ENCODE peak calls at places on chromosomes 7 and 10, in ten cellular contexts. One of them, this sample, is unnamed.

GRCh38 chr10:102691701-102692100 is 22.5 kb downstream of the ARL3 start:
- DNase-seq in A673: no peak
- DNase-seq in iPS DF 6.9: no peak
- DNase-seq in non-pigmented ciliary epithelial cell: no peak
- DNase-seq in GM04504: no peak
- DNase-seq in activated CD4-positive, alpha-beta T cell treated with anti-CD3 and anti-CD28 coated beads, Interleukin-2, amount 10 ng/mL, durations not matched to agents 7 days and 5 days: no peak
- DNase-seq in AG20443: peak; percentile 47
- DNase-seq in iris pigment epithelial cell: peak; percentile 66
- DNase-seq in heart left ventricle: no peak
- DNase-seq in HTR-8/SVneo: no peak
- DNase-seq in this sample: no peak

GRCh38 chr7:144384071-144384470 is 19.4 kb downstream of the NOBOX start:
- DNase-seq in non-pigmented ciliary epithelial cell: peak; percentile 36
- DNase-seq in heart left ventricle: no peak
- DNase-seq in A673: no peak
- DNase-seq in activated CD4-positive, alpha-beta T cell treated with anti-CD3 and anti-CD28 coated beads, Interleukin-2, amount 10 ng/mL, durations not matched to agents 7 days and 5 days: no peak
- DNase-seq in iPS DF 6.9: no peak
- DNase-seq in GM04504: no peak
- DNase-seq in HTR-8/SVneo: no peak
- DNase-seq in iris pigment epithelial cell: peak; percentile 84
- DNase-seq in AG20443: no peak
- DNase-seq in this sample: peak; percentile 62

GRCh38 chr7:1136841-1137516 is 23.0 kb downstream of the ZFAND2A start:
- DNase-seq in AG20443: no peak
- DNase-seq in non-pigmented ciliary epithelial cell: no peak
- DNase-seq in A673: peak; percentile 49
- DNase-seq in iPS DF 6.9: no peak
- DNase-seq in activated CD4-positive, alpha-beta T cell treated with anti-CD3 and anti-CD28 coated beads, Interleukin-2, amount 10 ng/mL, durations not matched to agents 7 days and 5 days: no peak
- DNase-seq in iris pigment epithelial cell: no peak
- DNase-seq in GM04504: no peak
- DNase-seq in heart left ventricle: no peak
- DNase-seq in HTR-8/SVneo: peak; percentile 37
- DNase-seq in this sample: no peak

GRCh38 chr7:30925913-30926312 is 14.3 kb downstream of the AQP1 start:
- DNase-seq in iris pigment epithelial cell: no peak
- DNase-seq in GM04504: no peak
- DNase-seq in HTR-8/SVneo: no peak
- DNase-seq in heart left ventricle: no peak
- DNase-seq in activated CD4-positive, alpha-beta T cell treated with anti-CD3 and anti-CD28 coated beads, Interleukin-2, amount 10 ng/mL, durations not matched to agents 7 days and 5 days: no peak
- DNase-seq in non-pigmented ciliary epithelial cell: no peak
- DNase-seq in iPS DF 6.9: no peak
- DNase-seq in AG20443: peak; percentile 2
- DNase-seq in A673: no peak
- DNase-seq in this sample: no peak

GRCh38 chr10:95988702-95989101 is 54.7 kb upstream of the CCNJ start:
- DNase-seq in HTR-8/SVneo: no peak
- DNase-seq in iris pigment epithelial cell: no peak
- DNase-seq in iPS DF 6.9: no peak
- DNase-seq in non-pigmented ciliary epithelial cell: no peak
- DNase-seq in AG20443: no peak
- DNase-seq in activated CD4-positive, alpha-beta T cell treated with anti-CD3 and anti-CD28 coated beads, Interleukin-2, amount 10 ng/mL, durations not matched to agents 7 days and 5 days: no peak
- DNase-seq in heart left ventricle: no peak
- DNase-seq in A673: peak; percentile 6
- DNase-seq in GM04504: no peak
- DNase-seq in this sample: no peak

GRCh38 chr7:40700653-40701475 is 566.1 kb downstream of the SUGCT start:
- DNase-seq in non-pigmented ciliary epithelial cell: no peak
- DNase-seq in iris pigment epithelial cell: no peak
- DNase-seq in GM04504: no peak
- DNase-seq in iPS DF 6.9: peak; percentile 13
- DNase-seq in activated CD4-positive, alpha-beta T cell treated with anti-CD3 and anti-CD28 coated beads, Interleukin-2, amount 10 ng/mL, durations not matched to agents 7 days and 5 days: peak; percentile 18
- DNase-seq in A673: peak; percentile 75
- DNase-seq in AG20443: peak; percentile 39
- DNase-seq in heart left ventricle: no peak
- DNase-seq in HTR-8/SVneo: peak; percentile 9
- DNase-seq in this sample: peak; percentile 56

GRCh38 chr7:48298779-48299178 is 127.5 kb downstream of the ABCA13 start:
- DNase-seq in A673: no peak
- DNase-seq in HTR-8/SVneo: no peak
- DNase-seq in AG20443: peak; percentile 64
- DNase-seq in heart left ventricle: no peak
- DNase-seq in iris pigment epithelial cell: peak; percentile 73
- DNase-seq in GM04504: peak; percentile 32
- DNase-seq in non-pigmented ciliary epithelial cell: peak; percentile 60
- DNase-seq in iPS DF 6.9: no peak
- DNase-seq in activated CD4-positive, alpha-beta T cell treated with anti-CD3 and anti-CD28 coated beads, Interleukin-2, amount 10 ng/mL, durations not matched to agents 7 days and 5 days: no peak
- DNase-seq in this sample: peak; percentile 78

GRCh38 chr7:99679400-99680191 is at the start of gene CYP3A5:
- DNase-seq in iPS DF 6.9: no peak
- DNase-seq in activated CD4-positive, alpha-beta T cell treated with anti-CD3 and anti-CD28 coated beads, Interleukin-2, amount 10 ng/mL, durations not matched to agents 7 days and 5 days: no peak
- DNase-seq in GM04504: peak; percentile 20
- DNase-seq in AG20443: peak; percentile 40
- DNase-seq in non-pigmented ciliary epithelial cell: no peak
- DNase-seq in A673: peak; percentile 54
- DNase-seq in HTR-8/SVneo: no peak
- DNase-seq in iris pigment epithelial cell: no peak
- DNase-seq in heart left ventricle: no peak
- DNase-seq in this sample: no peak

GRCh38 chr10:58164517-58164916 is 103.2 kb downstream of the IPMK start:
- DNase-seq in A673: no peak
- DNase-seq in iris pigment epithelial cell: no peak
- DNase-seq in GM04504: no peak
- DNase-seq in HTR-8/SVneo: no peak
- DNase-seq in non-pigmented ciliary epithelial cell: no peak
- DNase-seq in iPS DF 6.9: no peak
- DNase-seq in activated CD4-positive, alpha-beta T cell treated with anti-CD3 and anti-CD28 coated beads, Interleukin-2, amount 10 ng/mL, durations not matched to agents 7 days and 5 days: no peak
- DNase-seq in heart left ventricle: no peak
- DNase-seq in AG20443: no peak
- DNase-seq in this sample: no peak

GRCh38 chr7:87193912-87194311 is 25.6 kb downstream of the TMEM243 start:
- DNase-seq in iPS DF 6.9: no peak
- DNase-seq in heart left ventricle: no peak
- DNase-seq in GM04504: no peak
- DNase-seq in iris pigment epithelial cell: no peak
- DNase-seq in AG20443: no peak
- DNase-seq in non-pigmented ciliary epithelial cell: no peak
- DNase-seq in activated CD4-positive, alpha-beta T cell treated with anti-CD3 and anti-CD28 coated beads, Interleukin-2, amount 10 ng/mL, durations not matched to agents 7 days and 5 days: no peak
- DNase-seq in HTR-8/SVneo: no peak
- DNase-seq in A673: no peak
- DNase-seq in this sample: no peak

GRCh38 chr10:5424751-5425150 is 12.4 kb downstream of the NET1 start:
- DNase-seq in activated CD4-positive, alpha-beta T cell treated with anti-CD3 and anti-CD28 coated beads, Interleukin-2, amount 10 ng/mL, durations not matched to agents 7 days and 5 days: no peak
- DNase-seq in A673: peak; percentile 50
- DNase-seq in AG20443: no peak
- DNase-seq in iris pigment epithelial cell: no peak
- DNase-seq in GM04504: no peak
- DNase-seq in heart left ventricle: no peak
- DNase-seq in iPS DF 6.9: no peak
- DNase-seq in HTR-8/SVneo: no peak
- DNase-seq in non-pigmented ciliary epithelial cell: no peak
- DNase-seq in this sample: no peak

GRCh38 chr7:32958046-32959025 is 1.1 kb downstream of the FKBP9 start:
- DNase-seq in GM04504: peak; percentile 29
- DNase-seq in iris pigment epithelial cell: peak; percentile 38
- DNase-seq in iPS DF 6.9: no peak
- DNase-seq in A673: peak; percentile 62
- DNase-seq in HTR-8/SVneo: no peak
- DNase-seq in heart left ventricle: peak; percentile 73
- DNase-seq in non-pigmented ciliary epithelial cell: no peak
- DNase-seq in AG20443: peak; percentile 50
- DNase-seq in activated CD4-positive, alpha-beta T cell treated with anti-CD3 and anti-CD28 coated beads, Interleukin-2, amount 10 ng/mL, durations not matched to agents 7 days and 5 days: no peak
- DNase-seq in this sample: peak; percentile 39

GRCh38 chr10:130507461-130507860 is 371.3 kb downstream of the GLRX3 start:
- DNase-seq in GM04504: no peak
- DNase-seq in activated CD4-positive, alpha-beta T cell treated with anti-CD3 and anti-CD28 coated beads, Interleukin-2, amount 10 ng/mL, durations not matched to agents 7 days and 5 days: no peak
- DNase-seq in AG20443: no peak
- DNase-seq in HTR-8/SVneo: no peak
- DNase-seq in heart left ventricle: no peak
- DNase-seq in A673: no peak
- DNase-seq in non-pigmented ciliary epithelial cell: no peak
- DNase-seq in iPS DF 6.9: no peak
- DNase-seq in iris pigment epithelial cell: no peak
- DNase-seq in this sample: no peak

GRCh38 chr7:152086513-152086912 is 61.0 kb downstream of the GALNT11 start:
- DNase-seq in A673: no peak
- DNase-seq in heart left ventricle: no peak
- DNase-seq in GM04504: no peak
- DNase-seq in non-pigmented ciliary epithelial cell: no peak
- DNase-seq in HTR-8/SVneo: no peak
- DNase-seq in AG20443: no peak
- DNase-seq in iPS DF 6.9: no peak
- DNase-seq in iris pigment epithelial cell: no peak
- DNase-seq in activated CD4-positive, alpha-beta T cell treated with anti-CD3 and anti-CD28 coated beads, Interleukin-2, amount 10 ng/mL, durations not matched to agents 7 days and 5 days: no peak
- DNase-seq in this sample: no peak

GRCh38 chr10:29896053-29896452 is 163.3 kb downstream of the JCAD start:
- DNase-seq in heart left ventricle: no peak
- DNase-seq in GM04504: no peak
- DNase-seq in A673: no peak
- DNase-seq in non-pigmented ciliary epithelial cell: peak; percentile 31
- DNase-seq in iris pigment epithelial cell: peak; percentile 67
- DNase-seq in HTR-8/SVneo: no peak
- DNase-seq in AG20443: no peak
- DNase-seq in activated CD4-positive, alpha-beta T cell treated with anti-CD3 and anti-CD28 coated beads, Interleukin-2, amount 10 ng/mL, durations not matched to agents 7 days and 5 days: no peak
- DNase-seq in iPS DF 6.9: no peak
- DNase-seq in this sample: peak; percentile 68

GRCh38 chr7:74306737-74307469 is 17.7 kb downstream of the CLIP2 start:
- DNase-seq in GM04504: peak; percentile 63
- DNase-seq in HTR-8/SVneo: peak; percentile 64
- DNase-seq in A673: no peak
- DNase-seq in heart left ventricle: peak; percentile 64
- DNase-seq in iris pigment epithelial cell: peak; percentile 53
- DNase-seq in AG20443: peak; percentile 89
- DNase-seq in activated CD4-positive, alpha-beta T cell treated with anti-CD3 and anti-CD28 coated beads, Interleukin-2, amount 10 ng/mL, durations not matched to agents 7 days and 5 days: no peak
- DNase-seq in non-pigmented ciliary epithelial cell: no peak
- DNase-seq in iPS DF 6.9: no peak
- DNase-seq in this sample: peak; percentile 75

GRCh38 chr10:101782811-101783735 is at the start of gene NPM3:
- DNase-seq in iPS DF 6.9: no peak
- DNase-seq in activated CD4-positive, alpha-beta T cell treated with anti-CD3 and anti-CD28 coated beads, Interleukin-2, amount 10 ng/mL, durations not matched to agents 7 days and 5 days: peak; percentile 89
- DNase-seq in AG20443: peak; percentile 96
- DNase-seq in HTR-8/SVneo: peak; percentile 93
- DNase-seq in iris pigment epithelial cell: peak; percentile 80
- DNase-seq in A673: peak; percentile 94
- DNase-seq in GM04504: peak; percentile 38
- DNase-seq in heart left ventricle: peak; percentile 81
- DNase-seq in non-pigmented ciliary epithelial cell: no peak
- DNase-seq in this sample: peak; percentile 55

GRCh38 chr7:158617737-158618128 is 30.1 kb upstream of the PTPRN2 start:
- DNase-seq in iris pigment epithelial cell: peak; percentile 91
- DNase-seq in activated CD4-positive, alpha-beta T cell treated with anti-CD3 and anti-CD28 coated beads, Interleukin-2, amount 10 ng/mL, durations not matched to agents 7 days and 5 days: no peak
- DNase-seq in A673: no peak
- DNase-seq in GM04504: no peak
- DNase-seq in iPS DF 6.9: peak; percentile 31
- DNase-seq in non-pigmented ciliary epithelial cell: peak; percentile 31
- DNase-seq in AG20443: no peak
- DNase-seq in heart left ventricle: no peak
- DNase-seq in HTR-8/SVneo: no peak
- DNase-seq in this sample: peak; percentile 81

GRCh38 chr10:43292745-43293676 is 26.1 kb upstream of the RASGEF1A start:
- DNase-seq in HTR-8/SVneo: peak; percentile 70
- DNase-seq in iris pigment epithelial cell: peak; percentile 51
- DNase-seq in non-pigmented ciliary epithelial cell: no peak
- DNase-seq in GM04504: peak; percentile 8
- DNase-seq in activated CD4-positive, alpha-beta T cell treated with anti-CD3 and anti-CD28 coated beads, Interleukin-2, amount 10 ng/mL, durations not matched to agents 7 days and 5 days: peak; percentile 54
- DNase-seq in heart left ventricle: peak; percentile 23
- DNase-seq in iPS DF 6.9: no peak
- DNase-seq in A673: peak; percentile 52
- DNase-seq in AG20443: peak; percentile 77
- DNase-seq in this sample: peak; percentile 14

GRCh38 chr7:449249-450019 is 70.2 kb downstream of the PDGFA start:
- DNase-seq in iPS DF 6.9: no peak
- DNase-seq in iris pigment epithelial cell: no peak
- DNase-seq in HTR-8/SVneo: no peak
- DNase-seq in A673: no peak
- DNase-seq in non-pigmented ciliary epithelial cell: no peak
- DNase-seq in AG20443: no peak
- DNase-seq in GM04504: no peak
- DNase-seq in heart left ventricle: no peak
- DNase-seq in activated CD4-positive, alpha-beta T cell treated with anti-CD3 and anti-CD28 coated beads, Interleukin-2, amount 10 ng/mL, durations not matched to agents 7 days and 5 days: no peak
- DNase-seq in this sample: no peak

GRCh38 chr7:156027821-156028220 is 215.6 kb upstream of the SHH start:
- DNase-seq in AG20443: no peak
- DNase-seq in A673: no peak
- DNase-seq in GM04504: no peak
- DNase-seq in iris pigment epithelial cell: no peak
- DNase-seq in non-pigmented ciliary epithelial cell: no peak
- DNase-seq in heart left ventricle: no peak
- DNase-seq in activated CD4-positive, alpha-beta T cell treated with anti-CD3 and anti-CD28 coated beads, Interleukin-2, amount 10 ng/mL, durations not matched to agents 7 days and 5 days: no peak
- DNase-seq in iPS DF 6.9: no peak
- DNase-seq in HTR-8/SVneo: no peak
- DNase-seq in this sample: no peak

GRCh38 chr10:129498680-129499079 is 31.6 kb downstream of the MGMT start:
- DNase-seq in heart left ventricle: no peak
- DNase-seq in iris pigment epithelial cell: no peak
- DNase-seq in HTR-8/SVneo: no peak
- DNase-seq in iPS DF 6.9: no peak
- DNase-seq in non-pigmented ciliary epithelial cell: no peak
- DNase-seq in AG20443: no peak
- DNase-seq in GM04504: no peak
- DNase-seq in A673: no peak
- DNase-seq in activated CD4-positive, alpha-beta T cell treated with anti-CD3 and anti-CD28 coated beads, Interleukin-2, amount 10 ng/mL, durations not matched to agents 7 days and 5 days: no peak
- DNase-seq in this sample: no peak

GRCh38 chr7:90897961-90898469 is 301.9 kb downstream of the CDK14 start:
- DNase-seq in GM04504: no peak
- DNase-seq in iris pigment epithelial cell: no peak
- DNase-seq in A673: no peak
- DNase-seq in HTR-8/SVneo: no peak
- DNase-seq in iPS DF 6.9: no peak
- DNase-seq in non-pigmented ciliary epithelial cell: no peak
- DNase-seq in AG20443: no peak
- DNase-seq in heart left ventricle: no peak
- DNase-seq in activated CD4-positive, alpha-beta T cell treated with anti-CD3 and anti-CD28 coated beads, Interleukin-2, amount 10 ng/mL, durations not matched to agents 7 days and 5 days: no peak
- DNase-seq in this sample: no peak

GRCh38 chr7:127884066-127884559 is 147.1 kb downstream of the LRRC4 start:
- DNase-seq in HTR-8/SVneo: no peak
- DNase-seq in activated CD4-positive, alpha-beta T cell treated with anti-CD3 and anti-CD28 coated beads, Interleukin-2, amount 10 ng/mL, durations not matched to agents 7 days and 5 days: no peak
- DNase-seq in GM04504: no peak
- DNase-seq in A673: no peak
- DNase-seq in heart left ventricle: no peak
- DNase-seq in iris pigment epithelial cell: no peak
- DNase-seq in iPS DF 6.9: no peak
- DNase-seq in non-pigmented ciliary epithelial cell: no peak
- DNase-seq in AG20443: no peak
- DNase-seq in this sample: no peak

GRCh38 chr7:35259555-35259954 is 5.7 kb upstream of the TBX20 start:
- DNase-seq in activated CD4-positive, alpha-beta T cell treated with anti-CD3 and anti-CD28 coated beads, Interleukin-2, amount 10 ng/mL, durations not matched to agents 7 days and 5 days: no peak
- DNase-seq in HTR-8/SVneo: no peak
- DNase-seq in iPS DF 6.9: no peak
- DNase-seq in heart left ventricle: no peak
- DNase-seq in iris pigment epithelial cell: no peak
- DNase-seq in non-pigmented ciliary epithelial cell: no peak
- DNase-seq in A673: no peak
- DNase-seq in GM04504: no peak
- DNase-seq in AG20443: no peak
- DNase-seq in this sample: no peak

This sample was measured in astrocyte.